ENCODE peak calls at places on chromosomes 3 and 15, in eight cellular contexts. One of them, this sample, is unnamed. For H3K4me1, the result is how much of the 10 kb centered on the place peaks cover.

GRCh38 chr3:137946341-137946973 is 63.5 kb upstream of the CLDN18 start:
- DNase-seq in gastrocnemius medialis: no peak
- DNase-seq in pancreas: peak
- DNase-seq in endodermal cell: peak
- DNase-seq in kidney: peak
- DNase-seq in transverse colon: peak
- DNase-seq in IMR-90: peak
- DNase-seq in Peyer's patch: peak
- DNase-seq in this sample: peak

GRCh38 chr15:78205856-78206255 is 28.5 kb downstream of the ACSBG1 start:
- DNase-seq in IMR-90: no peak
- DNase-seq in gastrocnemius medialis: no peak
- DNase-seq in Peyer's patch: peak
- DNase-seq in endodermal cell: no peak
- DNase-seq in kidney: peak
- DNase-seq in transverse colon: no peak
- DNase-seq in pancreas: no peak
- DNase-seq in this sample: no peak

GRCh38 chr15:74311734-74312444 is 55.6 kb downstream of the CYP11A1 start:
- DNase-seq in IMR-90: peak
- DNase-seq in endodermal cell: peak
- DNase-seq in transverse colon: no peak
- DNase-seq in pancreas: no peak
- DNase-seq in gastrocnemius medialis: no peak
- DNase-seq in Peyer's patch: no peak
- DNase-seq in kidney: no peak
- DNase-seq in this sample: no peak

GRCh38 chr3:73542127-73542526 is 82.6 kb downstream of the PDZRN3 start:
- DNase-seq in pancreas: peak
- DNase-seq in IMR-90: no peak
- DNase-seq in endodermal cell: no peak
- DNase-seq in transverse colon: peak
- DNase-seq in gastrocnemius medialis: no peak
- DNase-seq in Peyer's patch: no peak
- DNase-seq in kidney: no peak
- DNase-seq in this sample: no peak

GRCh38 chr3:73378207-73378606 is 246.5 kb downstream of the PDZRN3 start:
- DNase-seq in kidney: no peak
- DNase-seq in endodermal cell: no peak
- DNase-seq in transverse colon: no peak
- DNase-seq in gastrocnemius medialis: no peak
- DNase-seq in pancreas: no peak
- DNase-seq in IMR-90: no peak
- DNase-seq in Peyer's patch: no peak
- DNase-seq in this sample: no peak

GRCh38 chr15:71443538-71443937 is 328.3 kb downstream of the THSD4 start:
- DNase-seq in pancreas: peak
- DNase-seq in transverse colon: peak
- DNase-seq in endodermal cell: peak
- DNase-seq in kidney: no peak
- DNase-seq in Peyer's patch: peak
- DNase-seq in IMR-90: peak
- DNase-seq in gastrocnemius medialis: no peak
- DNase-seq in this sample: no peak

GRCh38 chr15:78051622-78052405 is 25.7 kb downstream of the TBC1D2B start:
- DNase-seq in gastrocnemius medialis: no peak
- DNase-seq in Peyer's patch: peak
- DNase-seq in kidney: no peak
- DNase-seq in transverse colon: peak
- DNase-seq in IMR-90: peak
- DNase-seq in endodermal cell: no peak
- DNase-seq in pancreas: peak
- DNase-seq in this sample: no peak

GRCh38 chr15:80489030-80489594 is 84.9 kb downstream of the ARNT2 start:
- DNase-seq in endodermal cell: no peak
- DNase-seq in kidney: no peak
- DNase-seq in Peyer's patch: no peak
- DNase-seq in transverse colon: no peak
- DNase-seq in pancreas: no peak
- DNase-seq in gastrocnemius medialis: no peak
- DNase-seq in IMR-90: peak
- DNase-seq in this sample: no peak

GRCh38 chr3:197511130-197511529 is 44.6 kb downstream of the BDH1 start:
- DNase-seq in Peyer's patch: no peak
- DNase-seq in transverse colon: no peak
- DNase-seq in pancreas: no peak
- DNase-seq in gastrocnemius medialis: no peak
- DNase-seq in kidney: peak
- DNase-seq in endodermal cell: no peak
- DNase-seq in IMR-90: peak
- DNase-seq in this sample: no peak

GRCh38 chr3:138463724-138464489 is 29.5 kb downstream of the ESYT3 start:
- DNase-seq in kidney: peak
- DNase-seq in IMR-90: no peak
- DNase-seq in Peyer's patch: no peak
- DNase-seq in gastrocnemius medialis: no peak
- DNase-seq in pancreas: no peak
- DNase-seq in transverse colon: no peak
- DNase-seq in endodermal cell: no peak
- DNase-seq in this sample: no peak

GRCh38 chr3:125480656-125481374 is 39.2 kb downstream of the SNX4 start:
- DNase-seq in pancreas: no peak
- DNase-seq in transverse colon: no peak
- DNase-seq in gastrocnemius medialis: no peak
- DNase-seq in IMR-90: peak
- DNase-seq in Peyer's patch: no peak
- DNase-seq in endodermal cell: no peak
- DNase-seq in kidney: no peak
- DNase-seq in this sample: no peak

GRCh38 chr3:28780480-28780879 is 431.9 kb upstream of the AZI2 start:
- DNase-seq in transverse colon: no peak
- DNase-seq in gastrocnemius medialis: no peak
- DNase-seq in pancreas: no peak
- DNase-seq in IMR-90: no peak
- DNase-seq in endodermal cell: no peak
- DNase-seq in Peyer's patch: no peak
- DNase-seq in kidney: no peak
- DNase-seq in this sample: no peak

GRCh38 chr15:89364741-89365450 is 30.3 kb upstream of the POLG start:
- DNase-seq in IMR-90: no peak
- DNase-seq in Peyer's patch: no peak
- DNase-seq in gastrocnemius medialis: no peak
- DNase-seq in transverse colon: no peak
- DNase-seq in pancreas: no peak
- DNase-seq in endodermal cell: peak
- DNase-seq in kidney: no peak
- DNase-seq in this sample: no peak

DNA sequence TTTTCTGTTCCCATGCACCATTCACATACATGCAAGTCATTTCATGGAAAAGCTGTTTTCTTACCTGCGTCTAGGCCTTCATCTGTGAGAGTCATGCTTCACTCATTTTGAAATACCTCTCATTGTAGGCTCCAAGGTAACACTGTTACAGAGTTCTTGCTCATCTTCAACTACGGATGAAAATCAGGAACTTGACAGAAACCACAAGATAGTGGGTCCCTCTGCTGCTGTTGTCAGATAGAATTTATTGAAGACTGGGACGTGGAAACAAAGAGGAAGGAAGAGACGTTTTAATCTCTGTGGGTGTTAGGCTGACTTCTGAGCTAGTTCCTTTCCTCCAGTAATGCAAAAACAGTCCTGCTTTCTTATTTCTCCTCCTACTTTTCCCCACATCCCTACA is at the start of gene P2RY14:
- DNase-seq in gastrocnemius medialis: no peak
- DNase-seq in endodermal cell: no peak
- DNase-seq in Peyer's patch: no peak
- DNase-seq in IMR-90: no peak
- DNase-seq in transverse colon: no peak
- DNase-seq in kidney: no peak
- DNase-seq in pancreas: no peak
- DNase-seq in this sample: no peak
- H3K4me3 ChIP-seq in gastrocnemius medialis: peak
- H3K4me3 ChIP-seq in endodermal cell: no peak
- H3K4me3 ChIP-seq in Peyer's patch: no peak
- H3K4me3 ChIP-seq in IMR-90: no peak
- H3K4me3 ChIP-seq in transverse colon: no peak
- H3K4me3 ChIP-seq in kidney: no peak
- H3K4me3 ChIP-seq in pancreas: no peak
- H3K4me3 ChIP-seq in this sample: no peak

DNA sequence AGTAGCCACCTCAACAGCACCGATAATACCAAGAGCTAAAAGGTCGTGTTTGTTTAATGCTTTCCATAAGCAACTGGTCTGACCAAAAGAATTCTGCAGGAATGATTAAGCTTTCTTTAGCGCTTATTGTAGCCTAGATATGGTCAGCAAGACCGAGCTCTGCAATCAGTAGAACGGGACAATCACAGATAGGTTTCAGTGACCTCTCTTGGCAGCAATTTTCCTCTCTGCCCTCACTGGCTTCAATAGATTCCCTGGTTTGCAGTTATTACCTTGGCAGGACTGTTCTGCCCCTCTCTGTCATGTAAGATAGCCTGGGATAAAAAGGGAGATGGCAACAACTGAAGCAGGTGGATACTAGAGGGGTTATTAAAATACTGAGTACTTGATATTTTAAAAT is 337.1 kb upstream of the NECTIN3 start:
- DNase-seq in gastrocnemius medialis: no peak
- DNase-seq in Peyer's patch: no peak
- DNase-seq in pancreas: no peak
- DNase-seq in IMR-90: no peak
- DNase-seq in kidney: no peak
- DNase-seq in endodermal cell: no peak
- DNase-seq in transverse colon: no peak
- DNase-seq in this sample: no peak
- H3K4me1 ChIP-seq in gastrocnemius medialis: under half
- H3K4me1 ChIP-seq in Peyer's patch: under half
- H3K4me1 ChIP-seq in pancreas: under half
- H3K4me1 ChIP-seq in IMR-90: under half
- H3K4me1 ChIP-seq in kidney: under half
- H3K4me1 ChIP-seq in endodermal cell: under half
- H3K4me1 ChIP-seq in transverse colon: under half
- H3K4me1 ChIP-seq in this sample: under half

GRCh38 chr15:30062881-30063280 is 19.9 kb upstream of the GOLGA8J start:
- DNase-seq in endodermal cell: no peak
- DNase-seq in transverse colon: no peak
- DNase-seq in kidney: no peak
- DNase-seq in pancreas: no peak
- DNase-seq in IMR-90: no peak
- DNase-seq in Peyer's patch: no peak
- DNase-seq in gastrocnemius medialis: no peak
- DNase-seq in this sample: no peak

GRCh38 chr15:30059771-30060170 is 23.0 kb upstream of the GOLGA8J start:
- DNase-seq in Peyer's patch: no peak
- DNase-seq in IMR-90: no peak
- DNase-seq in transverse colon: no peak
- DNase-seq in gastrocnemius medialis: no peak
- DNase-seq in endodermal cell: no peak
- DNase-seq in pancreas: no peak
- DNase-seq in kidney: no peak
- DNase-seq in this sample: no peak

GRCh38 chr15:30063829-30064559 is 18.8 kb upstream of the GOLGA8J start:
- DNase-seq in transverse colon: no peak
- DNase-seq in pancreas: no peak
- DNase-seq in Peyer's patch: no peak
- DNase-seq in kidney: no peak
- DNase-seq in endodermal cell: no peak
- DNase-seq in gastrocnemius medialis: no peak
- DNase-seq in IMR-90: no peak
- DNase-seq in this sample: no peak

GRCh38 chr15:30065025-30065801 is 17.5 kb upstream of the GOLGA8J start:
- DNase-seq in kidney: no peak
- DNase-seq in endodermal cell: no peak
- DNase-seq in transverse colon: no peak
- DNase-seq in gastrocnemius medialis: no peak
- DNase-seq in Peyer's patch: no peak
- DNase-seq in pancreas: no peak
- DNase-seq in IMR-90: peak
- DNase-seq in this sample: no peak
- H3K4me3 ChIP-seq in kidney: no peak
- H3K4me3 ChIP-seq in endodermal cell: no peak
- H3K4me3 ChIP-seq in transverse colon: no peak
- H3K4me3 ChIP-seq in gastrocnemius medialis: no peak
- H3K4me3 ChIP-seq in Peyer's patch: no peak
- H3K4me3 ChIP-seq in pancreas: no peak
- H3K4me3 ChIP-seq in IMR-90: no peak
- H3K4me3 ChIP-seq in this sample: no peak

GRCh38 chr3:72270730-72271129 is 485.8 kb upstream of the PROK2 start:
- DNase-seq in gastrocnemius medialis: no peak
- DNase-seq in pancreas: no peak
- DNase-seq in Peyer's patch: no peak
- DNase-seq in endodermal cell: no peak
- DNase-seq in transverse colon: no peak
- DNase-seq in IMR-90: no peak
- DNase-seq in kidney: no peak
- DNase-seq in this sample: no peak
- H3K4me1 ChIP-seq in gastrocnemius medialis: under half
- H3K4me1 ChIP-seq in pancreas: under half
- H3K4me1 ChIP-seq in Peyer's patch: under half
- H3K4me1 ChIP-seq in endodermal cell: under half
- H3K4me1 ChIP-seq in transverse colon: under half
- H3K4me1 ChIP-seq in IMR-90: under half
- H3K4me1 ChIP-seq in kidney: under half
- H3K4me1 ChIP-seq in this sample: under half

DNA sequence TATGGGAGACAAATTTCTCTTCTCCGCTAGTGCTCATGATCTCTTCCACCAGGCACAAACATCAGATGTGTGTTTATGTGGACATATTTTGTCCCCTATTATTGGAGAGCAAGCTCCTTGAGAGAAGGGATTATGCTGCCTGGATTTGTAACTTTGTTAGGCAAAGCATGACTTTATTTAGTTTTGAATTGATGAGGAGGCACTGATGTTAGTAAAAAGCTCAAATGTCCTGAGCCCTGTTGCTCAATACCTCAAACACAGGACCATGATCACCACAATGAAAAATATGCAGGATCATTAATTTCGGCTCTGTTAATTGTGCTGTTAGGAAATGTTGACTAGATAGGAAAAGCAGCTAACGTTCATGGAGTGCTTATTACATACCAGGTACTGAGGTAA is 29.1 kb downstream of the SCG5 start:
- DNase-seq in kidney: no peak
- DNase-seq in gastrocnemius medialis: no peak
- DNase-seq in transverse colon: no peak
- DNase-seq in endodermal cell: no peak
- DNase-seq in pancreas: no peak
- DNase-seq in Peyer's patch: no peak
- DNase-seq in IMR-90: no peak
- DNase-seq in this sample: no peak
- H3K4me3 ChIP-seq in kidney: no peak
- H3K4me3 ChIP-seq in gastrocnemius medialis: no peak
- H3K4me3 ChIP-seq in transverse colon: no peak
- H3K4me3 ChIP-seq in endodermal cell: no peak
- H3K4me3 ChIP-seq in pancreas: no peak
- H3K4me3 ChIP-seq in Peyer's patch: no peak
- H3K4me3 ChIP-seq in IMR-90: no peak
- H3K4me3 ChIP-seq in this sample: no peak